ENCODE peak calls at places on chromosomes 13 and 19, in four cellular contexts. One of them, this sample, is unnamed.

GRCh38 chr19:42363614-42364346 is 26.3 kb downstream of the CNFN start:
- DNase-seq in uterus: no peak
- DNase-seq in heart left ventricle: no peak
- DNase-seq in A673: no peak
- DNase-seq in this sample: no peak

GRCh38 chr19:29526730-29527499 is 1.1 kb downstream of the VSTM2B start:
- DNase-seq in uterus: no peak
- DNase-seq in heart left ventricle: no peak
- DNase-seq in A673: peak; percentile 6
- DNase-seq in this sample: no peak

GRCh38 chr19:656751-657559 is 6.1 kb downstream of the RNF126 start:
- DNase-seq in uterus: no peak
- DNase-seq in heart left ventricle: no peak
- DNase-seq in A673: no peak
- DNase-seq in this sample: no peak

GRCh38 chr19:28878862-28879566 is 333.9 kb downstream of the UQCRFS1 start:
- DNase-seq in uterus: peak; percentile 51
- DNase-seq in heart left ventricle: peak; percentile 67
- DNase-seq in A673: peak; percentile 68
- DNase-seq in this sample: peak; percentile 73

GRCh38 chr19:31583148-31583547 is 233.9 kb upstream of the TSHZ3 start:
- DNase-seq in uterus: no peak
- DNase-seq in heart left ventricle: no peak
- DNase-seq in A673: no peak
- DNase-seq in this sample: no peak

GRCh38 chr19:30029721-30030510 is 87.9 kb downstream of the URI1 start:
- DNase-seq in uterus: no peak
- DNase-seq in heart left ventricle: no peak
- DNase-seq in A673: no peak
- DNase-seq in this sample: no peak

GRCh38 chr19:21848706-21849105 is 12.7 kb upstream of the ZNF43 start:
- DNase-seq in uterus: no peak
- DNase-seq in heart left ventricle: no peak
- DNase-seq in A673: no peak
- DNase-seq in this sample: no peak

GRCh38 chr19:8877854-8878705 is 45.9 kb downstream of the MBD3L1 start:
- DNase-seq in uterus: no peak
- DNase-seq in heart left ventricle: no peak
- DNase-seq in A673: peak; percentile 48
- DNase-seq in this sample: no peak

GRCh38 chr13:89930861-89931260 is 1416.6 kb upstream of the MIR17HG start:
- DNase-seq in uterus: no peak
- DNase-seq in heart left ventricle: no peak
- DNase-seq in A673: no peak
- DNase-seq in this sample: no peak

GRCh38 chr19:46202426-46202825 is 27.1 kb upstream of the IGFL1 start:
- DNase-seq in uterus: no peak
- DNase-seq in heart left ventricle: no peak
- DNase-seq in A673: no peak
- DNase-seq in this sample: no peak

GRCh38 chr19:46205183-46205984 is 24.2 kb upstream of the IGFL1 start:
- DNase-seq in uterus: no peak
- DNase-seq in heart left ventricle: no peak
- DNase-seq in A673: peak; percentile 31
- DNase-seq in this sample: no peak

GRCh38 chr19:46202872-46203860 is 26.4 kb upstream of the IGFL1 start:
- DNase-seq in uterus: no peak
- DNase-seq in heart left ventricle: no peak
- DNase-seq in A673: no peak
- DNase-seq in this sample: no peak

GRCh38 chr19:46206176-46206575 is 23.4 kb upstream of the IGFL1 start:
- DNase-seq in uterus: no peak
- DNase-seq in heart left ventricle: peak; percentile 51
- DNase-seq in A673: no peak
- DNase-seq in this sample: peak; percentile 31

DNA sequence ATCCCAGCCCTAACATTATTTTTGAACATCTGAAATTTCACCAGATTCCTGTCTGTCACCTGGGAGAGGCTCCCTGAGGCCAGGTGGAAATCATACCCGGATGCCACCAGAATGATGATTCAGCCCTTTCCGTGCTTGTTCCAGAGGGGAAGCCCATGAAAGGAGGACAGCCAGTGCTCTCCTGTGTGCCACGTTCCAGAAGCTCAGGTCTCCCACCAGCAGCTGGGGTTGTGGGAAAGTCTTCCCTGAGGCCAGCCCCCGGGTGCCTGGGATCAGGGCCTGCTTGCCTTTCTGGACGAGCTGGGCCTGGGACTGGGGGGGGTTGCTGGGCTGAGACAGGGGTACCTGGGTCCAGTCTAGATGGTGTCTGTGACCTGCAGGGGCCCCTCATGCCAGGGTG is 25.5 kb upstream of the IGFL1 start:
- DNase-seq in uterus: no peak
- DNase-seq in heart left ventricle: no peak
- DNase-seq in A673: no peak
- DNase-seq in this sample: no peak
- H3K4me1 ChIP-seq in uterus: no peaks in the 10 kb centered on the region
- H3K4me1 ChIP-seq in heart left ventricle: no peaks in the 10 kb centered on the region
- H3K4me1 ChIP-seq in A673: no peaks in the 10 kb centered on the region
- H3K4me1 ChIP-seq in this sample: peaks cover 3% of the 10 kb centered on the region

GRCh38 chr19:49881186-49881585 is 3.7 kb downstream of the TBC1D17 start:
- DNase-seq in uterus: peak; percentile 17
- DNase-seq in heart left ventricle: no peak
- DNase-seq in A673: no peak
- DNase-seq in this sample: no peak
- H3K36me3 ChIP-seq in uterus: no peaks in the 10 kb centered on the region
- H3K36me3 ChIP-seq in heart left ventricle: peaks cover 67% of the 10 kb centered on the region
- H3K36me3 ChIP-seq in A673: peaks cover 51% of the 10 kb centered on the region
- H3K36me3 ChIP-seq in this sample: peaks cover 78% of the 10 kb centered on the region

GRCh38 chr19:11227201-11227886 is 12.1 kb upstream of the ANGPTL8 start:
- DNase-seq in uterus: no peak
- DNase-seq in heart left ventricle: no peak
- DNase-seq in A673: no peak
- DNase-seq in this sample: no peak
- TF ChIP-seq CTCF in uterus: no peak
- TF ChIP-seq CTCF in heart left ventricle: no peak
- TF ChIP-seq CTCF in A673: peak; percentile 44
- TF ChIP-seq CTCF in this sample: no peak

GRCh38 chr19:51242881-51243280 is 8.0 kb upstream of the SIGLECL1 start:
- DNase-seq in uterus: no peak
- DNase-seq in heart left ventricle: no peak
- DNase-seq in A673: no peak
- DNase-seq in this sample: no peak
- H3K4me1 ChIP-seq in uterus: no peaks in the 10 kb centered on the region
- H3K4me1 ChIP-seq in heart left ventricle: no peaks in the 10 kb centered on the region
- H3K4me1 ChIP-seq in A673: no peaks in the 10 kb centered on the region
- H3K4me1 ChIP-seq in this sample: no peaks in the 10 kb centered on the region

GRCh38 chr19:52214241-52214640 is 24.4 kb downstream of the PPP2R1A start:
- DNase-seq in uterus: no peak
- DNase-seq in heart left ventricle: no peak
- DNase-seq in A673: no peak
- DNase-seq in this sample: no peak
- H3K36me3 ChIP-seq in uterus: no peaks in the 10 kb centered on the region
- H3K36me3 ChIP-seq in heart left ventricle: peaks cover 100% of the 10 kb centered on the region
- H3K36me3 ChIP-seq in A673: peaks cover 95% of the 10 kb centered on the region
- H3K36me3 ChIP-seq in this sample: peaks cover 27% of the 10 kb centered on the region